ENCODE peak calls at places on chromosomes 7 and 10, in eight cellular contexts. F is left lung, A is H1, E is ovary, H is endothelial cell, P is epithelial cell of esophagus, V is LNCaP clone FGC, L is PC-3. U is an unnamed sample.
A peak's percentile ranks its signal among the peaks of the same experiment; 100 is the strongest.

GRCh38 chr7:110296321-110296720 is 794.6 kb upstream of the LRRN3 start:
- DNase-seq in F (no peak), A (no peak), E (no peak), H (no peak), P (no peak), V (no peak), L (peak; percentile 19), U (no peak)

GRCh38 chr7:99229234-99229633 is 21.3 kb upstream of the KPNA7 start:
- DNase-seq in F (no peak), A (no peak), E (no peak), H (no peak), P (peak; percentile 84), V (no peak), L (no peak), U (no peak)

GRCh38 chr7:43824963-43825362 is 44.4 kb downstream of the MRPS24 start:
- DNase-seq in F (no peak), A (no peak), E (no peak), H (no peak), P (no peak), V (no peak), L (no peak), U (no peak)

GRCh38 chr10:59513558-59513957 is 151.2 kb upstream of the FAM13C start:
- DNase-seq in F (no peak), A (no peak), E (no peak), H (no peak), P (no peak), V (no peak), L (peak; percentile 72), U (no peak)

GRCh38 chr10:96261930-96262329 is 9.4 kb downstream of the BLNK start:
- DNase-seq in F (no peak), A (no peak), E (no peak), H (no peak), P (no peak), V (no peak), L (no peak), U (no peak)

GRCh38 chr10:6843477-6843876 is 263.4 kb upstream of the PRKCQ start:
- DNase-seq in F (no peak), A (no peak), E (no peak), H (no peak), P (no peak), V (no peak), L (no peak), U (no peak)

GRCh38 chr10:28676968-28677888 is at the start of gene BAMBI:
- DNase-seq in F (peak; percentile 98), A (peak; percentile 84), E (peak; percentile 93), H (peak; percentile 98), P (peak; percentile 95), V (peak; percentile 58), L (peak; percentile 89), U (peak; percentile 95)

GRCh38 chr7:44885394-44886317 is at the start of gene PURB:
- DNase-seq in F (peak; percentile 98), A (peak; percentile 70), E (peak; percentile 93), H (peak; percentile 96), P (peak; percentile 99), V (peak; percentile 84), L (peak; percentile 98), U (peak; percentile 87)

GRCh38 chr10:129852829-129853228 is 111.2 kb downstream of the EBF3 start:
- DNase-seq in F (peak; percentile 55), A (no peak), E (no peak), H (no peak), P (no peak), V (no peak), L (no peak), U (no peak)

GRCh38 chr10:129851941-129852650 is 112.0 kb downstream of the EBF3 start:
- DNase-seq in F (no peak), A (no peak), E (no peak), H (no peak), P (no peak), V (no peak), L (no peak), U (no peak)

GRCh38 chr10:129854796-129855705 is 109.0 kb downstream of the EBF3 start:
- DNase-seq in F (peak; percentile 53), A (no peak), E (no peak), H (no peak), P (no peak), V (no peak), L (no peak), U (no peak)

GRCh38 chr10:129854181-129854580 is 109.9 kb downstream of the EBF3 start:
- DNase-seq in F (no peak), A (no peak), E (no peak), H (no peak), P (no peak), V (no peak), L (no peak), U (no peak)

DNA sequence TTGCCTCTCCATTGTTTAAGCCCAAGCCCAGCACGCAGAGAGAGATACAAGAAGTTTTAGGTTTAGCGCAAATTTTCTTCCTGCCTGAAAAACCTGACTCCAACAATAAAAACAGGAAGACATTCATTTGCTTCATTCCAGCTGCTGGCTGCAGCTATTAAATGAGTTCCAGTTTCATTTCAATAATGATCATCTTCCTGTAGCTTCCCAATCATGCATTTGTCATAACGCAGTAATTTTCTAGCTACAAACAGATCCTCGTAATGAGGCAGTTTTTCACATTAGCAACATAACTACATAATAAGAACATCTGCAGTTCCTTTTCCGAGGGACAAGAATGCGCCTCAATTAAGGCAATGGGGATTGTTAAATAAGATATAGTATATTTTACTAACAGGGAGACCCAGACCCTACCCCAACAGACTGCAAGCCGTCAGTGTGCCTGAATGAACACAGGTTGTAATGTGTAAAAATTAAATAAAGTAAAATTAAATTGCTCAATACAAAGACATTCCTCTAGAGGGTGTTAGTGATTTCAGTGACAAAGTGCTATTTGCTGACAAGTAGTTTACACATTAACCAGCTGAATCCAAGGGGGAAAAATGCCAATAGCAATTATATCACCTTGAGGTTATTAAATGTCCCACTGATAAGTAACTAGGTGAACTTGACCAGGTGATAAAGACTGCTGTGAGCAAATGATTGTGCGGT is 110.7 kb downstream of the EBF3 start:
- DNase-seq in F (no peak), A (no peak), E (no peak), H (no peak), P (peak; percentile 1), V (peak; percentile 68), L (peak; percentile 19), U (no peak)
- TF ChIP-seq CTCF in F (peak; percentile 37), A (no peak), E (no peak), H (peak; percentile 67), P (no peak), V (peak; percentile 49), L (peak; percentile 43), U (peak; percentile 57)

GRCh38 chr7:111852081-111852480 is 289.8 kb upstream of the IMMP2L start:
- DNase-seq in F (no peak), A (no peak), E (no peak), H (no peak), P (no peak), V (no peak), L (no peak), U (no peak)

GRCh38 chr7:111858331-111858730 is 296.0 kb upstream of the IMMP2L start:
- DNase-seq in F (no peak), A (no peak), E (no peak), H (no peak), P (no peak), V (no peak), L (no peak), U (no peak)

GRCh38 chr7:111855842-111856227 is 293.5 kb upstream of the IMMP2L start:
- DNase-seq in F (no peak), A (no peak), E (no peak), H (peak; percentile 25), P (peak; percentile 40), V (peak; percentile 58), L (peak; percentile 12), U (no peak)

GRCh38 chr7:111855161-111855841 is 293.0 kb upstream of the IMMP2L start:
- DNase-seq in F (no peak), A (no peak), E (peak; percentile 49), H (peak; percentile 21), P (peak; percentile 56), V (peak; percentile 76), L (peak; percentile 62), U (no peak)

DNA sequence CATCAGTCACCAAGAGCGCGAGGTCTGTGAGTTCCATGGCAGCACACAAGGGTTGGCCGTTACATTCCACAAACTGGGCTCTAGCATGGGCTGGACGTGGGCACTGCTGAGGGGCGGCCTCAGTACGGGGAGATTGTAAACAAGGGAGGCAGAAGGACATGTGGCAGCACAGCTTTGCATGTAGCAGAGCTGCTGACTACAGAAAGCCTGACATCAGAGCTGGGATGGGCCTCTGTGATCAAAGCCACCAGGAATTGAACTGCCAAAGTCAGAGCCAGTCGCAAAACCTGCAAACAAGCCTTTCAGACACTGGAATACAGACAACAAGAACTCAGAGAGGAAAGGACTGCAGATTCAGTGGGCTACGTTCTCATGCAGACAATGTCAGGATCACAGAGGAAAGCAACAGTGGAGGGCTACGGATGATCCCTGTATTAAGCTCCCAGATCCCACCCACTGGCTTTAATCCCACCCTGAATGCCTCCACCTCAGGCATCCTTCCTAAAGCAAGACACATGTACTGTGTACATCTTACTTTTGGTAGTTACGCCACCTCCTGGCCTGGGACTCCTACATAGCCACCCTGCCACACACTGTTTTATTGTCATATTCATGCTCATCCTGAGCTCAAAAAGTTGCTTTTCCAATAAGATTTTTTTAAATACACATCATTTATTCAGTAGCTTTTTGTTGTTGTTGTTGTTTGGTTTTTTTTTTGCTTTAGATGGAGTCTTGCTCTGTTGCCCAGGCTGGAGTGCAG is 291.1 kb upstream of the IMMP2L start:
- DNase-seq in F (no peak), A (no peak), E (no peak), H (no peak), P (no peak), V (no peak), L (no peak), U (no peak)
- TF ChIP-seq CTCF in F (no peak), A (peak; percentile 28), E (no peak), H (no peak), P (peak; percentile 13), V (peak; percentile 59), L (peak; percentile 34), U (peak; percentile 8)

GRCh38 chr7:112502700-112503099 is 21.9 kb downstream of the LSMEM1 start:
- DNase-seq in F (no peak), A (no peak), E (no peak), H (no peak), P (no peak), V (no peak), L (no peak), U (no peak)

GRCh38 chr7:112503361-112504023 is 22.7 kb downstream of the LSMEM1 start:
- DNase-seq in F (no peak), A (no peak), E (no peak), H (no peak), P (no peak), V (no peak), L (no peak), U (no peak)

GRCh38 chr7:112497481-112497880 is 16.7 kb downstream of the LSMEM1 start:
- DNase-seq in F (no peak), A (no peak), E (no peak), H (no peak), P (no peak), V (no peak), L (no peak), U (no peak)

GRCh38 chr7:112501958-112502503 is 21.2 kb downstream of the LSMEM1 start:
- DNase-seq in F (no peak), A (no peak), E (no peak), H (no peak), P (no peak), V (no peak), L (no peak), U (no peak)

DNA sequence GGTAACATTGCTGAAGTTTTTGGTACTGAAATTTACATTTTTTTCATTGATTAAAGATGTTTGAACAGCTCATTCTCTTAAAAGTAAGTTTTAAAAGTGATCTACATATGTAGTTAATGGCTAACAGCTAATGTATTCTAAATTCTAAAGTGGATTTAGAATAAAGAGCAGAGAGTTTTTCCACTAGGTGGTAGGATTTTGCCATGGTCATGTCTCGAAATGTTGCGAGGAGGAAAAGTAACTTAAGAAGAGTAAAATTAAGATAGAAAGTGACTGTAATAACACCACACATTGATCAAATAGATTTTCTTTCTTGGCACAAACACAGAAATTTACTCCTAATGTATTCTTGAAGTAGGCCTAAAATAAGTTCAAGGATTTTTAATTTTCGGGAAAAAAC is 19.8 kb downstream of the LSMEM1 start:
- DNase-seq in F (no peak), A (no peak), E (no peak), H (no peak), P (no peak), V (no peak), L (peak; percentile 15), U (no peak)
- TF ChIP-seq CTCF in F (no peak), A (no peak), E (no peak), H (no peak), P (no peak), V (peak; percentile 48), L (peak; percentile 38), U (no peak)

GRCh38 chr7:37491919-37492694 is 43.4 kb upstream of the ELMO1 start:
- DNase-seq in F (peak; percentile 72), A (peak; percentile 59), E (no peak), H (peak; percentile 30), P (no peak), V (no peak), L (no peak), U (peak; percentile 51)
- TF ChIP-seq CTCF in F (no peak), A (peak; percentile 81), E (no peak), H (peak; percentile 29), P (no peak), V (no peak), L (no peak), U (peak; percentile 73)